ENCODE peak calls at places on chromosomes 12 and 14, in six cellular contexts. One of them, this sample, is unnamed.
A peak's percentile ranks its signal among the peaks of the same experiment; 100 is the strongest.

GRCh38 chr12:752673-753400 is 458 bp downstream of the WNK1 start:
- DNase-seq in stomach: peak; percentile 68
- DNase-seq in ovary: peak; percentile 73
- DNase-seq in GM12878: no peak
- DNase-seq in K562: peak; percentile 65
- DNase-seq in sigmoid colon: no peak
- DNase-seq in this sample: peak; percentile 93

GRCh38 chr12:40238221-40238902 is 13.6 kb downstream of the LRRK2 start:
- DNase-seq in stomach: no peak
- DNase-seq in ovary: no peak
- DNase-seq in GM12878: no peak
- DNase-seq in K562: no peak
- DNase-seq in sigmoid colon: no peak
- DNase-seq in this sample: no peak

GRCh38 chr14:104660597-104660996 is 28.8 kb upstream of the INF2 start:
- DNase-seq in stomach: no peak
- DNase-seq in ovary: no peak
- DNase-seq in GM12878: no peak
- DNase-seq in K562: no peak
- DNase-seq in sigmoid colon: no peak
- DNase-seq in this sample: no peak

GRCh38 chr12:32836710-32837109 is 59.9 kb downstream of the PKP2 start:
- DNase-seq in stomach: no peak
- DNase-seq in ovary: no peak
- DNase-seq in GM12878: no peak
- DNase-seq in K562: no peak
- DNase-seq in sigmoid colon: no peak
- DNase-seq in this sample: no peak

GRCh38 chr12:116959845-116960514 is 49.2 kb downstream of the FBXW8 start:
- DNase-seq in stomach: no peak
- DNase-seq in ovary: no peak
- DNase-seq in GM12878: peak; percentile 40
- DNase-seq in K562: no peak
- DNase-seq in sigmoid colon: no peak
- DNase-seq in this sample: no peak

GRCh38 chr12:24012528-24012927 is 63.1 kb upstream of the SOX5 start:
- DNase-seq in stomach: no peak
- DNase-seq in ovary: no peak
- DNase-seq in GM12878: no peak
- DNase-seq in K562: no peak
- DNase-seq in sigmoid colon: no peak
- DNase-seq in this sample: no peak

GRCh38 chr12:60494249-60494648 is 898.4 kb downstream of the SLC16A7 start:
- DNase-seq in stomach: no peak
- DNase-seq in ovary: no peak
- DNase-seq in GM12878: no peak
- DNase-seq in K562: peak; percentile 7
- DNase-seq in sigmoid colon: no peak
- DNase-seq in this sample: no peak

GRCh38 chr14:20998674-20999366 is at the start of gene SLC39A2:
- DNase-seq in stomach: no peak
- DNase-seq in ovary: no peak
- DNase-seq in GM12878: no peak
- DNase-seq in K562: peak; percentile 23
- DNase-seq in sigmoid colon: no peak
- DNase-seq in this sample: no peak

GRCh38 chr12:54657048-54657696 is 9.0 kb upstream of the DCD start:
- DNase-seq in stomach: peak; percentile 56
- DNase-seq in ovary: no peak
- DNase-seq in GM12878: no peak
- DNase-seq in K562: no peak
- DNase-seq in sigmoid colon: no peak
- DNase-seq in this sample: no peak

GRCh38 chr14:104375551-104376201 is 203.9 kb upstream of the C14orf180 start:
- DNase-seq in stomach: no peak
- DNase-seq in ovary: no peak
- DNase-seq in GM12878: no peak
- DNase-seq in K562: no peak
- DNase-seq in sigmoid colon: no peak
- DNase-seq in this sample: peak; percentile 44

GRCh38 chr12:98645572-98646067 is 530 bp downstream of the APAF1 start:
- DNase-seq in stomach: peak; percentile 27
- DNase-seq in ovary: no peak
- DNase-seq in GM12878: no peak
- DNase-seq in K562: peak; percentile 18
- DNase-seq in sigmoid colon: peak; percentile 70
- DNase-seq in this sample: peak; percentile 33

GRCh38 chr12:93441111-93441616 is 583 bp downstream of the UBE2N start:
- DNase-seq in stomach: peak; percentile 31
- DNase-seq in ovary: peak; percentile 58
- DNase-seq in GM12878: no peak
- DNase-seq in K562: no peak
- DNase-seq in sigmoid colon: no peak
- DNase-seq in this sample: peak; percentile 54

GRCh38 chr12:89709994-89710872 is 1.6 kb upstream of the ATP2B1 start:
- DNase-seq in stomach: peak; percentile 52
- DNase-seq in ovary: peak; percentile 82
- DNase-seq in GM12878: no peak
- DNase-seq in K562: no peak
- DNase-seq in sigmoid colon: peak; percentile 86
- DNase-seq in this sample: peak; percentile 52

GRCh38 chr14:34794217-34794616 is 79.8 kb upstream of the CFL2 start:
- DNase-seq in stomach: no peak
- DNase-seq in ovary: no peak
- DNase-seq in GM12878: no peak
- DNase-seq in K562: no peak
- DNase-seq in sigmoid colon: no peak
- DNase-seq in this sample: no peak

GRCh38 chr14:22530101-22530500 is 58.9 kb downstream of the DAD1 start:
- DNase-seq in stomach: no peak
- DNase-seq in ovary: no peak
- DNase-seq in GM12878: no peak
- DNase-seq in K562: no peak
- DNase-seq in sigmoid colon: no peak
- DNase-seq in this sample: no peak

GRCh38 chr14:22532345-22533056 is 56.5 kb downstream of the DAD1 start:
- DNase-seq in stomach: no peak
- DNase-seq in ovary: no peak
- DNase-seq in GM12878: no peak
- DNase-seq in K562: no peak
- DNase-seq in sigmoid colon: no peak
- DNase-seq in this sample: no peak

GRCh38 chr14:22533739-22534359 is 55.2 kb downstream of the DAD1 start:
- DNase-seq in stomach: no peak
- DNase-seq in ovary: no peak
- DNase-seq in GM12878: no peak
- DNase-seq in K562: no peak
- DNase-seq in sigmoid colon: no peak
- DNase-seq in this sample: no peak

GRCh38 chr14:22533057-22533704 is 55.8 kb downstream of the DAD1 start:
- DNase-seq in stomach: no peak
- DNase-seq in ovary: no peak
- DNase-seq in GM12878: no peak
- DNase-seq in K562: no peak
- DNase-seq in sigmoid colon: no peak
- DNase-seq in this sample: no peak

DNA sequence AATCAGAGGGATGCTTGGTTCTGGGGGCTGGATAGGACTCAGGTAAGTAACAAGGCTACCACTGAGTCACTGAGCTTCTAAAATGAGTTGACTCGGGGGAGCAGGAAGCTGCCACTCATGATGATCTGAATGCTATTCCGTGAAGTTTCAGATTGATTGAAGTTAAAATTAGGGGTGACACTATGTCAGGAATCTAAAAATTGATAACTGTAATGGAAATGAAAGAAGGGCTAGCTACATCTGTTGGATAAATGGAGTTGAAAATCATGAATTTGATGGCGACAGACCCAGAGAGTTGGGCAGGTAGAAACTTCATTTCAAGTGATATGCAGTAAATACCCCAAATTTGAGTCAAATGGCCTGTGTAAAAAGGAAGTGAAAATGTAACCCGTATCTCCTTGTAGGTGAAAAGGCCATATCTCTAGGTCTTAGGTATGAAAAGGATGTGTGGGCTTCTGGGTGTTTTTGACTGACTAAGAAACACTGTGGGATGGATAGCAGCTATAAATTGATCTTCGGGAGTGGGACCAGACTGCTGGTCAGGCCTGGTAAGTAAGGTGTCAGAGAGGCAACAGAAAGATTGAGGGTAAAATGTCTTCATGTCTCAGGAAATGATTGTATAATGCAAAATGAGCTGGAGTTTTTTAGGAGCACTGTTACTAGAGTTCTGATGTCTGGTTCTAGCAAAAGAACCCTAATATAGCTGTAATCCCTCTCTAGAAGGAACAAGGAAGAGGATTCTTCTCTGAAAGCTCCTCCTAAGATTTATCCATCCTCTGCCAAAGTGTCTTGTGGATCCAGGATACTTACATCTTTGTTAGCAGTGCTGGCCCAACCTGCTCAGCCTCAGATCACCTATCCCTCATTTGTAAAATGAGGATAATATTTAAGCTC is 57.3 kb downstream of the DAD1 start:
- DNase-seq in stomach: no peak
- DNase-seq in ovary: no peak
- DNase-seq in GM12878: peak; percentile 93
- DNase-seq in K562: no peak
- DNase-seq in sigmoid colon: no peak
- DNase-seq in this sample: no peak
- TF ChIP-seq EP300 in stomach: no peak
- TF ChIP-seq EP300 in ovary: no peak
- TF ChIP-seq EP300 in GM12878: peak; percentile 93
- TF ChIP-seq EP300 in K562: no peak
- TF ChIP-seq EP300 in sigmoid colon: no peak
- TF ChIP-seq EP300 in this sample: no peak

GRCh38 chr12:53094394-53094787 is 3.1 kb upstream of the IGFBP6 start:
- DNase-seq in stomach: peak; percentile 21
- DNase-seq in ovary: no peak
- DNase-seq in GM12878: no peak
- DNase-seq in K562: no peak
- DNase-seq in sigmoid colon: peak; percentile 43
- DNase-seq in this sample: no peak

GRCh38 chr12:53096761-53097160 is 706 bp upstream of the IGFBP6 start:
- DNase-seq in stomach: peak; percentile 21
- DNase-seq in ovary: peak; percentile 55
- DNase-seq in GM12878: no peak
- DNase-seq in K562: no peak
- DNase-seq in sigmoid colon: peak; percentile 65
- DNase-seq in this sample: no peak

GRCh38 chr12:53096089-53096741 is 1.3 kb upstream of the IGFBP6 start:
- DNase-seq in stomach: peak; percentile 28
- DNase-seq in ovary: peak; percentile 72
- DNase-seq in GM12878: no peak
- DNase-seq in K562: no peak
- DNase-seq in sigmoid colon: peak; percentile 94
- DNase-seq in this sample: no peak

GRCh38 chr12:53091756-53092155 is 5.7 kb upstream of the IGFBP6 start:
- DNase-seq in stomach: no peak
- DNase-seq in ovary: no peak
- DNase-seq in GM12878: no peak
- DNase-seq in K562: no peak
- DNase-seq in sigmoid colon: peak; percentile 34
- DNase-seq in this sample: no peak

GRCh38 chr12:53093777-53094393 is 3.6 kb upstream of the IGFBP6 start:
- DNase-seq in stomach: peak; percentile 25
- DNase-seq in ovary: no peak
- DNase-seq in GM12878: no peak
- DNase-seq in K562: no peak
- DNase-seq in sigmoid colon: no peak
- DNase-seq in this sample: no peak
- TF ChIP-seq POLR2A in stomach: no peak
- TF ChIP-seq POLR2A in ovary: no peak
- TF ChIP-seq POLR2A in GM12878: no peak
- TF ChIP-seq POLR2A in K562: no peak
- TF ChIP-seq POLR2A in sigmoid colon: no peak
- TF ChIP-seq POLR2A in this sample: no peak

GRCh38 chr14:22887260-22887989 is 4.4 kb downstream of the REM2 start:
- DNase-seq in stomach: peak; percentile 78
- DNase-seq in ovary: peak; percentile 66
- DNase-seq in GM12878: peak; percentile 80
- DNase-seq in K562: peak; percentile 49
- DNase-seq in sigmoid colon: peak; percentile 80
- DNase-seq in this sample: no peak

GRCh38 chr14:22888662-22889061 is 5.6 kb downstream of the REM2 start:
- DNase-seq in stomach: no peak
- DNase-seq in ovary: no peak
- DNase-seq in GM12878: peak; percentile 62
- DNase-seq in K562: no peak
- DNase-seq in sigmoid colon: no peak
- DNase-seq in this sample: no peak

GRCh38 chr14:22886500-22887259 is 3.7 kb downstream of the REM2 start:
- DNase-seq in stomach: peak; percentile 85
- DNase-seq in ovary: peak; percentile 81
- DNase-seq in GM12878: peak; percentile 45
- DNase-seq in K562: peak; percentile 93
- DNase-seq in sigmoid colon: peak; percentile 83
- DNase-seq in this sample: peak; percentile 96

GRCh38 chr14:22885975-22886374 is 3.0 kb downstream of the REM2 start:
- DNase-seq in stomach: no peak
- DNase-seq in ovary: peak; percentile 52
- DNase-seq in GM12878: no peak
- DNase-seq in K562: no peak
- DNase-seq in sigmoid colon: no peak
- DNase-seq in this sample: no peak

GRCh38 chr14:22887990-22888378 is 5.0 kb downstream of the REM2 start:
- DNase-seq in stomach: no peak
- DNase-seq in ovary: peak; percentile 36
- DNase-seq in GM12878: peak; percentile 53
- DNase-seq in K562: no peak
- DNase-seq in sigmoid colon: no peak
- DNase-seq in this sample: no peak
- H3K4me1 ChIP-seq in stomach: peaks cover 34% of the 10 kb centered on the region
- H3K4me1 ChIP-seq in ovary: peaks cover 6% of the 10 kb centered on the region
- H3K4me1 ChIP-seq in GM12878: peaks cover 35% of the 10 kb centered on the region
- H3K4me1 ChIP-seq in K562: peaks cover 29% of the 10 kb centered on the region
- H3K4me1 ChIP-seq in sigmoid colon: peaks cover 11% of the 10 kb centered on the region
- H3K4me1 ChIP-seq in this sample: peaks cover 9% of the 10 kb centered on the region

DNA sequence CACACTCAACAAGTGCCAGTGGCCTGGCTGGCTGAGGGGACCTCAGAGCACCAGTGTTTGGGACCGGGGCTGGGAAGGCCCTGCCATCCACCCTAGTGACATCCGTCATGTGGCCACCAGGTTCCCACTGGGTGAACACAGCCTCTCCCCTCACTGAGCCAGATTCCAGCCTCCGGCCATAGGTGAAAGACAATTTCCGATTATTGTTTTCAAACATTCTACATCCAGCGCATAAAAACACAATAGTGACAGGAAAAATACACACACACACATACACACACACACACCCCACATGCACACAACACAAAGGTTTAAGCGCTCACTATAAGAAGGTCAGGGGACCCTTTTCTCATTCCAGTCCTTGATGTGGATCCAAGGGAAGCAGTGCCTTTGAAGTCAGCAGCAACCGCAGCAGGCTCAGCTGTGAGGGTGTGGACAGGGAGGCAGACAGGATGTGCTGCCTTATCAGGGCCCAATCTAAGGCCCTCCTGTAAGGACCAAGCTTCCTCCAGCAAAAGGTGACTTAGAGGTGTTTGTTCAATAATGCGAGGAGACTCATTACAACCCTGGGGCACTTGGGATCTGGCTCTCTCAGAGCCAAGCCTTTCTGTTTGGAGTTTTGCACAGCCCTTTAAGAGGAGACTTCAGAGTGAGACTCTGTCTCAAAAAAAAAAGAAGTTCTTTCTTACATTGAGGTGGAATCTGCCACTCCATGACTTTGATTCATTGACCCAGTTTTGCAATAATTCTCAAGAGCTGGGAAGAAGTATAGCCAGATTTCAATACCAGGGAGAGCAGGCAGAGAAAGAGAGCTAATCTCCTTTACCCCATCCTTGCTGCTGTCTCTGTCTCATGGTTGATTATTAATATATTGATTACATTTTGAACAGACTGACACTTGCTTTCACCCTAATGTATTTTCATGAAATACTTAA is 227.8 kb downstream of the ZFP36L1 start:
- DNase-seq in stomach: no peak
- DNase-seq in ovary: no peak
- DNase-seq in GM12878: no peak
- DNase-seq in K562: peak; percentile 38
- DNase-seq in sigmoid colon: no peak
- DNase-seq in this sample: no peak
- TF ChIP-seq EP300 in stomach: no peak
- TF ChIP-seq EP300 in ovary: no peak
- TF ChIP-seq EP300 in GM12878: no peak
- TF ChIP-seq EP300 in K562: no peak
- TF ChIP-seq EP300 in sigmoid colon: no peak
- TF ChIP-seq EP300 in this sample: no peak

This sample was measured in upper lobe of left lung.